ENCODE peak calls at places on chromosomes 12 and 14, in four cellular contexts. R, A, W and H are unnamed samples.

GRCh38 chr12:117395766-117396165 is 34.3 kb upstream of the NOS1 start:
- DNase-seq in R (no peak), A (no peak), W (no peak), H (no peak)

GRCh38 chr14:85122690-85123089 is 407.3 kb upstream of the FLRT2 start:
- DNase-seq in R (no peak), A (peak; percentile 46), W (no peak), H (peak; percentile 21)

GRCh38 chr12:110957652-110958051 is 37.3 kb upstream of the MYL2 start:
- DNase-seq in R (no peak), A (no peak), W (peak; percentile 54), H (no peak)

GRCh38 chr14:36207500-36207899 is 31.0 kb upstream of the PTCSC3 start:
- DNase-seq in R (no peak), A (no peak), W (no peak), H (no peak)

GRCh38 chr12:15179672-15180071 is 41.5 kb downstream of the RERG start:
- DNase-seq in R (no peak), A (no peak), W (no peak), H (no peak)

GRCh38 chr14:59425322-59425945 is 39.7 kb downstream of the GPR135 start:
- DNase-seq in R (no peak), A (no peak), W (no peak), H (peak; percentile 52)

GRCh38 chr12:83759906-83760305 is 1073.2 kb downstream of the TMTC2 start:
- DNase-seq in R (no peak), A (no peak), W (no peak), H (no peak)

GRCh38 chr14:77222546-77223225 is 41.1 kb downstream of the TMEM63C start:
- DNase-seq in R (no peak), A (no peak), W (no peak), H (no peak)

GRCh38 chr14:34013714-34014055 is 62.8 kb upstream of the EGLN3 start:
- DNase-seq in R (no peak), A (no peak), W (no peak), H (no peak)

GRCh38 chr12:124496584-124496983 is 70.8 kb downstream of the NCOR2 start:
- DNase-seq in R (no peak), A (no peak), W (peak; percentile 82), H (no peak)

GRCh38 chr12:12776261-12776660 is 9.2 kb upstream of the APOLD1 start:
- DNase-seq in R (peak; percentile 62), A (no peak), W (no peak), H (no peak)

GRCh38 chr12:20560935-20561334 is 134.2 kb upstream of the SLCO1C1 start:
- DNase-seq in R (no peak), A (peak; percentile 2), W (no peak), H (no peak)

GRCh38 chr12:62844915-62845314 is 90.0 kb downstream of the PPM1H start:
- DNase-seq in R (no peak), A (no peak), W (no peak), H (no peak)

GRCh38 chr14:84882830-84883229 is 647.1 kb upstream of the FLRT2 start:
- DNase-seq in R (no peak), A (no peak), W (no peak), H (no peak)

GRCh38 chr14:65506801-65507200 is 94.3 kb downstream of the FUT8 start:
- DNase-seq in R (no peak), A (no peak), W (no peak), H (no peak)

GRCh38 chr12:80708535-80709328 is 1.3 kb downstream of the MYF6 start:
- DNase-seq in R (no peak), A (no peak), W (no peak), H (no peak)

GRCh38 chr12:131530427-131530826 is 180.5 kb upstream of the SFSWAP start:
- DNase-seq in R (no peak), A (no peak), W (no peak), H (no peak)

GRCh38 chr12:95224202-95225170 is 6.9 kb downstream of the VEZT start:
- DNase-seq in R (no peak), A (peak; percentile 63), W (no peak), H (no peak)

GRCh38 chr12:89225808-89226368 is 126.4 kb downstream of the DUSP6 start:
- DNase-seq in R (peak; percentile 79), A (peak; percentile 64), W (no peak), H (peak; percentile 87)

GRCh38 chr12:27048822-27049752 is 26.7 kb downstream of the MED21 start:
- DNase-seq in R (peak; percentile 42), A (peak; percentile 72), W (peak; percentile 25), H (peak; percentile 87)

GRCh38 chr12:124098101-124098757 is 125.2 kb downstream of the ZNF664 start:
- DNase-seq in R (no peak), A (no peak), W (no peak), H (no peak)

GRCh38 chr14:38616959-38617358 is 361.1 kb upstream of the CLEC14A start:
- DNase-seq in R (no peak), A (no peak), W (no peak), H (no peak)

GRCh38 chr14:65103150-65103760 is 938 bp upstream of the MAX start:
- DNase-seq in R (peak; percentile 29), A (peak; percentile 12), W (no peak), H (no peak)

GRCh38 chr12:50505945-50506344 is 1.2 kb downstream of the DIP2B start:
- DNase-seq in R (peak; percentile 17), A (peak; percentile 4), W (no peak), H (no peak)

GRCh38 chr14:77175843-77176242 is 5.8 kb upstream of the TMEM63C start:
- DNase-seq in R (no peak), A (no peak), W (no peak), H (no peak)

DNA sequence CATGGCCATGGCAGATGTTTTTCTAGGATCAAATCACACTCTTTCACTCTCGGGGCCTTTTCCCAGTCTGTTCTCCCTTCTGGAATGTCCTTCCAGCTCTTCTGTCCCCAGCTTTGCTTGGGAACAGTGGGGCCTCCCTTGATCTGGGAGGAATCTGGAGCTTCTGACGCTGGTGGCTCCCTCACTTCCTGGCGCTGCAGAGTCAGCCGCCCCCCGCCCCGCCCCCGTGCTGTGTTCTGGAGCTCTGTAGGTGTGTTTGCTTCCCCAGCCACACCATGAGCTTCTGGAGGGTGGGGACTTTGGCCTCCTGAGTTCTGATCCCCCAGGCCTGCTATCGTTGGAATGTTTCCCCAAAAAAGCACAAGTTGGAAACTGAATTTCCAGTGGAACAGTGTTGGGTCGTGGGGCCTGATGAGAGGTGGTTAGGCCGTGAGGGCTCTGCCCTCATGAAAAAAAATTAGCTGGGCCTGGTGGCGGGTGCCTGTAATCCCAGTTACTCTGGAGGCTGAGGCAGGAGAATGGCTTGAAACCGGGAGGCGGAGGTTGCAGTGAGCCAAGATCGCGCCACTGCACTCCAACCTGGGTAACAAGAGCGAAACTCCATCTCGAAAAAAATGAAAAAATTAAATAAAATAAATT is 17.5 kb upstream of the RCOR1 start:
- DNase-seq in R (peak; percentile 74), A (no peak), W (peak; percentile 33), H (no peak)
- H3K4me3 ChIP-seq in R (no peak overlapping the region), A (no peak overlapping the region), W (no peak overlapping the region), H (no peak overlapping the region)

GRCh38 chr14:98227000-98227726 is 1044.8 kb downstream of the BCL11B start:
- DNase-seq in R (no peak), A (no peak), W (no peak), H (no peak)

GRCh38 chr14:98226411-98226810 is 1045.6 kb downstream of the BCL11B start:
- DNase-seq in R (peak; percentile 11), A (no peak), W (no peak), H (no peak)

GRCh38 chr14:98231210-98231609 is 1040.8 kb downstream of the BCL11B start:
- DNase-seq in R (no peak), A (no peak), W (no peak), H (no peak)

GRCh38 chr14:98229676-98230366 is 1042.2 kb downstream of the BCL11B start:
- DNase-seq in R (no peak), A (no peak), W (no peak), H (no peak)

GRCh38 chr14:98227727-98228111 is 1044.3 kb downstream of the BCL11B start:
- DNase-seq in R (no peak), A (no peak), W (no peak), H (no peak)
- H3K4me3 ChIP-seq in R (no peak overlapping the region), A (no peak overlapping the region), W (no peak overlapping the region), H (no peak overlapping the region)

GRCh38 chr14:104559769-104560585 is 19.6 kb upstream of the C14orf180 start:
- DNase-seq in R (no peak), A (no peak), W (no peak), H (no peak)
- H3K4me3 ChIP-seq in R (no peak overlapping the region), A (no peak overlapping the region), W (no peak overlapping the region), H (no peak overlapping the region)

DNA sequence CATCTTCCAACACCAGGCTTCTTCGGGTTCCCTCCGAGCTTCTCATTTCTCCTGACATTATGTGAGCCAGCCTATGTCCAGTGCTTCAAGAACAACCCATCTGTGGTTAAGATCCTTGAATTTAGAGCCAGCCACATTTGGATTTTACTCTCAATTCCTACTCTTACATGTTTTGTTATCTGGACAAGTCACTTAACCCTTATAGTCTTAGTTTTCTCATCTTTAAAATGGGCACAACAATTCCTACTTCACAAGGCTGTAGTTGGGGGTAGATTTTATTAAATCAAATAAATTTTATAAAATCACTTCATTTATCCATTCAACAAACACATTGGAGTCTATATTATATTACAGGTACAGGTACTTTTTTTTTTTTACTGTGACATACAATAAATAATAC is 105.5 kb upstream of the SLC38A2 start:
- DNase-seq in R (no peak), A (no peak), W (no peak), H (no peak)
- H3K4me3 ChIP-seq in R (no peak overlapping the region), A (no peak overlapping the region), W (no peak overlapping the region), H (no peak overlapping the region)

GRCh38 chr12:92362785-92363184 is 217.1 kb upstream of the BTG1 start:
- DNase-seq in R (no peak), A (no peak), W (no peak), H (no peak)
- H3K4me3 ChIP-seq in R (no peak overlapping the region), A (no peak overlapping the region), W (no peak overlapping the region), H (no peak overlapping the region)

GRCh38 chr12:48899651-48900050 is 25.6 kb downstream of the FKBP11 start:
- DNase-seq in R (no peak), A (no peak), W (no peak), H (no peak)

GRCh38 chr12:48903982-48904411 is 21.3 kb downstream of the FKBP11 start:
- DNase-seq in R (peak; percentile 92), A (peak; percentile 81), W (peak; percentile 82), H (no peak)

GRCh38 chr12:48901278-48901677 is 24.0 kb downstream of the FKBP11 start:
- DNase-seq in R (no peak), A (no peak), W (no peak), H (no peak)

GRCh38 chr12:48907243-48907642 is 18.0 kb downstream of the FKBP11 start:
- DNase-seq in R (peak; percentile 33), A (no peak), W (no peak), H (no peak)

DNA sequence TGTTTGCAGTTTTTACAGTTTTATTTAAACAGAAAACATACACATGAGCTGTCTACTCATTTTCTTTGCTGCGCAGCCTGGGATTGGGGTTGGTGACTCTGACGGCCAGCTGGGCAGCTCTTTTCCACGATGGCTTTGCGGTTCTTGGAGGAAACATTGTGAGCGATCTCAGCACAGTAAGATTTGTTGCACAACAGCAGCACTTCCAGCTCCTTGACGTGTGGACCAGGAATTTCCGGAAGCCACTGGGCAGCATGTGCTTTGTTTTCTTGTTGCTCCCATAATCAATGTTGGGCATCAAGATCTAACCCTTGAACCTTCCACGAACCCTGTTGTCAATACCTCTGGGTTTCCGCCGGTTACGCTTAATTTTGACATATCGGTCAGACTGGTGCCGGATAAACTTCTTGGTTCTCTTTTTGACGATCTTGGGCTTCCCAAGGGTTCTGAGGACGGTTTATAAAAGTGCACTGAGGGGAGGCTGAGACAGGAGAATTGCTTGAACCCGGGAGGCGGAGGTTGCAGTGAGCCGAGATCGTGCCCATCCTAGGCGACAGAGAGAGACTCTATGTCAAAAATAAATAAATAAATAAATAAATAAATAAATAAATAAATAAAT is 21.8 kb downstream of the FKBP11 start:
- DNase-seq in R (no peak), A (no peak), W (no peak), H (no peak)
- H3K4me3 ChIP-seq in R (no peak overlapping the region), A (no peak overlapping the region), W (no peak overlapping the region), H (no peak overlapping the region)